ENCODE peak calls at places on chromosomes 2 and 18, in seven cellular contexts. I is transverse colon, S is OCI-M1, T is Panc1, B is NCI-H146, E is GM23248, X is nucleus accumbens. W is an unnamed sample.
A peak's percentile ranks its signal among the peaks of the same experiment; 100 is the strongest.

GRCh38 chr2:172100080-172101007 is 2.4 kb downstream of the DLX2 start:
- DNase-seq in E (peak; percentile 68), T (no peak), B (peak; percentile 50), I (no peak), S (no peak), X (no peak), W (no peak)

GRCh38 chr2:26685312-26685711 is 7.2 kb upstream of the KCNK3 start:
- DNase-seq in S (no peak), E (no peak), I (no peak), X (no peak), T (no peak), B (peak; percentile 88), W (no peak)

GRCh38 chr2:236988690-236989639 is 96.7 kb upstream of the COPS8 start:
- DNase-seq in B (no peak), E (peak; percentile 40), T (no peak), I (peak; percentile 43), X (no peak), S (no peak), W (no peak)

GRCh38 chr2:214322662-214323061 is 88.2 kb upstream of the VWC2L start:
- DNase-seq in T (no peak), X (no peak), E (peak; percentile 73), I (no peak), B (no peak), S (no peak), W (no peak)

GRCh38 chr2:209321076-209321475 is 102.8 kb upstream of the MAP2 start:
- DNase-seq in I (no peak), S (no peak), T (no peak), X (no peak), B (no peak), E (peak; percentile 59), W (no peak)

GRCh38 chr18:24427484-24427883 is 1.0 kb downstream of the IMPACT start:
- DNase-seq in X (no peak), B (peak; percentile 67), I (no peak), T (no peak), S (peak; percentile 70), E (peak; percentile 51), W (no peak)

GRCh38 chr2:85924522-85924921 is 35.7 kb upstream of the ST3GAL5 start:
- DNase-seq in T (no peak), X (peak; percentile 55), I (peak; percentile 34), S (no peak), B (no peak), E (peak; percentile 83), W (peak; percentile 73)

GRCh38 chr2:150872919-150873772 is 385.7 kb upstream of the RND3 start:
- DNase-seq in B (no peak), I (no peak), E (no peak), S (no peak), T (no peak), X (no peak), W (no peak)

GRCh38 chr2:55760125-55760524 is 66.5 kb upstream of the PNPT1 start:
- DNase-seq in I (no peak), E (no peak), X (no peak), B (no peak), S (no peak), T (no peak), W (no peak)

GRCh38 chr18:64991102-64991501 is 759.7 kb upstream of the CDH7 start:
- DNase-seq in X (no peak), T (no peak), S (no peak), B (no peak), I (no peak), E (no peak), W (no peak)

GRCh38 chr2:17610521-17610920 is 70.0 kb downstream of the VSNL1 start:
- DNase-seq in I (no peak), E (peak; percentile 36), S (no peak), T (no peak), B (no peak), X (no peak), W (no peak)

GRCh38 chr2:127670957-127671290 is 4.4 kb downstream of the LIMS2 start:
- DNase-seq in T (no peak), I (no peak), X (no peak), E (no peak), B (no peak), S (no peak), W (no peak)

GRCh38 chr18:46204143-46204542 is 100.0 kb downstream of the HAUS1 start:
- DNase-seq in T (no peak), E (no peak), S (no peak), B (no peak), X (no peak), I (no peak), W (no peak)

GRCh38 chr2:39146630-39147029 is 25.8 kb upstream of the SOS1 start:
- DNase-seq in B (no peak), S (no peak), X (no peak), I (no peak), E (no peak), T (no peak), W (no peak)

GRCh38 chr2:8134105-8134903 is 547.6 kb upstream of the ID2 start:
- DNase-seq in E (no peak), S (no peak), X (no peak), I (peak; percentile 53), B (peak; percentile 88), T (no peak), W (no peak)

GRCh38 chr2:201558232-201558631 is 85.1 kb downstream of the TMEM237 start:
- DNase-seq in S (no peak), E (no peak), X (no peak), I (no peak), B (no peak), T (no peak), W (no peak)

GRCh38 chr18:79940126-79940813 is 11.2 kb downstream of the SLC66A2 start:
- DNase-seq in I (peak; percentile 7), S (no peak), E (no peak), T (no peak), B (no peak), X (no peak), W (no peak)

GRCh38 chr18:74499633-74500032 is 3.5 kb downstream of the CNDP2 start:
- DNase-seq in S (peak; percentile 94), I (peak; percentile 84), X (peak; percentile 62), B (no peak), E (peak; percentile 53), T (no peak), W (peak; percentile 73)

GRCh38 chr2:62142054-62142453 is 53.9 kb upstream of the B3GNT2 start:
- DNase-seq in S (no peak), I (no peak), X (no peak), B (no peak), T (no peak), E (no peak), W (no peak)

GRCh38 chr2:114929225-114929624 is 486.8 kb downstream of the DPP10 start:
- DNase-seq in T (no peak), E (no peak), B (no peak), S (no peak), X (no peak), I (no peak), W (no peak)

GRCh38 chr2:31227711-31228125 is 6.2 kb upstream of the EHD3 start:
- DNase-seq in I (no peak), B (no peak), E (no peak), X (no peak), S (no peak), T (no peak), W (no peak)